ENCODE peak calls at places on chromosomes 13 and 19, in seven cellular contexts. L is stimulated activated effector memory CD8-positive, alpha-beta T cell treated with anti-CD3 and anti-CD28 coated beads, Interleukin-12 subunit alpha, Interleukin-12 subunit beta, amount 100 ng/mL, for 72 hours; T is activated T-cell treated with anti-CD3 and anti-CD28 coated beads for 48 hours; G is retina; V is CD4-positive, alpha-beta T cell; R is stimulated activated CD4-positive, alpha-beta T cell treated with anti-CD3 and anti-CD28 coated beads, Interleukin-2, amount 100 ng/mL, for 24 hours; C is type B pancreatic cell. S is an unnamed sample.

GRCh38 chr13:25725104-25725503 is 326.7 kb downstream of the SHISA2 start:
- DNase-seq in L (no peak), T (no peak), G (no peak), V (no peak), R (no peak), C (no peak), S (no peak)

GRCh38 chr13:100646030-100646673 is 28.4 kb downstream of the TMTC4 start:
- DNase-seq in L (no peak), T (no peak), G (peak; percentile 30), V (no peak), R (no peak), C (no peak), S (peak; percentile 5)

GRCh38 chr13:60754211-60754610 is 357.2 kb downstream of the TDRD3 start:
- DNase-seq in L (no peak), T (no peak), G (no peak), V (no peak), R (no peak), C (no peak), S (no peak)

GRCh38 chr19:6074709-6075403 is 35.4 kb downstream of the RFX2 start:
- DNase-seq in L (no peak), T (no peak), G (no peak), V (no peak), R (no peak), C (peak; percentile 49), S (no peak)

GRCh38 chr13:112938680-112939079 is 30.3 kb upstream of the MCF2L start:
- DNase-seq in L (no peak), T (no peak), G (no peak), V (no peak), R (no peak), C (no peak), S (no peak)

GRCh38 chr13:42592915-42593718 is 19.2 kb downstream of the TNFSF11 start:
- DNase-seq in L (no peak), T (no peak), G (no peak), V (no peak), R (no peak), C (no peak), S (no peak)

GRCh38 chr13:68066879-68067513 is 836.9 kb upstream of the PCDH9 start:
- DNase-seq in L (no peak), T (no peak), G (no peak), V (no peak), R (no peak), C (no peak), S (no peak)

GRCh38 chr13:23515116-23515515 is 55.1 kb upstream of the TNFRSF19 start:
- DNase-seq in L (no peak), T (no peak), G (no peak), V (no peak), R (no peak), C (no peak), S (no peak)

GRCh38 chr13:103386341-103386740 is 320.1 kb upstream of the SLC10A2 start:
- DNase-seq in L (no peak), T (no peak), G (no peak), V (no peak), R (no peak), C (no peak), S (peak; percentile 6)

GRCh38 chr19:48561412-48561811 is 9.4 kb downstream of the SULT2B1 start:
- DNase-seq in L (no peak), T (no peak), G (no peak), V (no peak), R (no peak), C (no peak), S (no peak)

GRCh38 chr19:2186071-2186846 is 22.5 kb downstream of the DOT1L start:
- DNase-seq in L (no peak), T (no peak), G (no peak), V (no peak), R (no peak), C (no peak), S (peak; percentile 97)

GRCh38 chr19:1214862-1215731 is 9.5 kb downstream of the STK11 start:
- DNase-seq in L (no peak), T (no peak), G (peak; percentile 37), V (no peak), R (no peak), C (no peak), S (no peak)

GRCh38 chr13:35716186-35716585 is 239.7 kb upstream of the MAB21L1 start:
- DNase-seq in L (no peak), T (no peak), G (no peak), V (no peak), R (no peak), C (no peak), S (no peak)

GRCh38 chr19:29442094-29442493 is 83.7 kb upstream of the VSTM2B start:
- DNase-seq in L (no peak), T (no peak), G (no peak), V (no peak), R (no peak), C (no peak), S (no peak)

GRCh38 chr19:11286312-11286974 is 9.5 kb upstream of the TSPAN16 start:
- DNase-seq in L (no peak), T (no peak), G (no peak), V (no peak), R (no peak), C (no peak), S (no peak)

GRCh38 chr19:3013261-3013725 is 15.8 kb downstream of the TLE2 start:
- DNase-seq in L (no peak), T (no peak), G (no peak), V (no peak), R (no peak), C (no peak), S (no peak)

GRCh38 chr13:24308488-24309020 is 826 bp upstream of the C1QTNF9 start:
- DNase-seq in L (no peak), T (no peak), G (no peak), V (no peak), R (no peak), C (no peak), S (no peak)

GRCh38 chr19:58218899-58219298 is 9.8 kb upstream of the ZNF544 start:
- DNase-seq in L (no peak), T (peak; percentile 20), G (no peak), V (no peak), R (peak; percentile 21), C (no peak), S (no peak)

GRCh38 chr13:41652735-41653361 is 195.5 kb downstream of the RGCC start:
- DNase-seq in L (no peak), T (no peak), G (no peak), V (peak; percentile 24), R (peak; percentile 47), C (no peak), S (peak; percentile 54)

GRCh38 chr13:110042253-110042652 is 255.9 kb upstream of the IRS2 start:
- DNase-seq in L (no peak), T (no peak), G (no peak), V (no peak), R (no peak), C (no peak), S (no peak)

GRCh38 chr19:12749938-12750521 is 1.6 kb upstream of the BEST2 start:
- DNase-seq in L (no peak), T (no peak), G (peak; percentile 34), V (no peak), R (no peak), C (no peak), S (no peak)

GRCh38 chr19:17244618-17245534 is 843 bp downstream of the NR2F6 start:
- DNase-seq in L (no peak), T (no peak), G (peak; percentile 42), V (no peak), R (no peak), C (no peak), S (no peak)

GRCh38 chr13:67094952-67095351 is 135.2 kb downstream of the PCDH9 start:
- DNase-seq in L (no peak), T (no peak), G (no peak), V (no peak), R (no peak), C (no peak), S (no peak)

GRCh38 chr13:70408865-70409264 is 300.6 kb upstream of the KLHL1 start:
- DNase-seq in L (no peak), T (no peak), G (no peak), V (no peak), R (no peak), C (no peak), S (no peak)

GRCh38 chr13:43293008-43293407 is 269.6 kb downstream of the DNAJC15 start:
- DNase-seq in L (no peak), T (peak; percentile 0), G (no peak), V (no peak), R (no peak), C (no peak), S (no peak)

GRCh38 chr13:64675256-64675892 is 2554.8 kb downstream of the PCDH9 start:
- DNase-seq in L (no peak), T (no peak), G (no peak), V (no peak), R (no peak), C (no peak), S (no peak)

GRCh38 chr13:73891805-73892204 is 242.4 kb downstream of the KLF12 start:
- DNase-seq in L (no peak), T (no peak), G (no peak), V (no peak), R (no peak), C (no peak), S (no peak)

GRCh38 chr13:113393572-113394503 is 29.9 kb upstream of the GRTP1 start:
- DNase-seq in L (peak; percentile 93), T (peak; percentile 89), G (peak; percentile 90), V (peak; percentile 83), R (peak; percentile 83), C (peak; percentile 92), S (peak; percentile 45)

GRCh38 chr19:6801397-6802086 is 29.0 kb downstream of the VAV1 start:
- DNase-seq in L (peak; percentile 51), T (peak; percentile 73), G (peak; percentile 7), V (peak; percentile 76), R (peak; percentile 85), C (no peak), S (no peak)

GRCh38 chr13:41411536-41411935 is 45.8 kb upstream of the RGCC start:
- DNase-seq in L (no peak), T (no peak), G (no peak), V (peak; percentile 15), R (peak; percentile 35), C (no peak), S (peak; percentile 60)

GRCh38 chr13:76845865-76846264 is 40.3 kb downstream of the KCTD12 start:
- DNase-seq in L (no peak), T (no peak), G (no peak), V (no peak), R (no peak), C (no peak), S (no peak)

GRCh38 chr19:42066075-42066754 is 3.8 kb downstream of the GRIK5 start:
- DNase-seq in L (no peak), T (no peak), G (peak; percentile 65), V (no peak), R (no peak), C (no peak), S (no peak)

GRCh38 chr13:49549289-49549688 is 36.1 kb downstream of the RCBTB1 start:
- DNase-seq in L (no peak), T (no peak), G (no peak), V (no peak), R (no peak), C (no peak), S (no peak)

GRCh38 chr13:113110852-113111315 is 5.3 kb downstream of the F7 start:
- DNase-seq in L (no peak), T (no peak), G (no peak), V (no peak), R (no peak), C (no peak), S (no peak)

GRCh38 chr13:95957331-95957730 is 95.9 kb downstream of the UGGT2 start:
- DNase-seq in L (no peak), T (no peak), G (no peak), V (no peak), R (no peak), C (no peak), S (no peak)

GRCh38 chr19:55541091-55541490 is 4.2 kb upstream of the SBK2 start:
- DNase-seq in L (no peak), T (no peak), G (no peak), V (no peak), R (no peak), C (no peak), S (no peak)

GRCh38 chr13:79810671-79811070 is 329.7 kb downstream of the NDFIP2 start:
- DNase-seq in L (no peak), T (no peak), G (no peak), V (no peak), R (no peak), C (no peak), S (no peak)

S was measured in stromal cell of bone marrow.